ENCODE peak calls at places on chromosome 15, in ten cellular contexts. O is heart left ventricle; X is fibroblast of mammary gland; L is heart right ventricle; T is fibroblast of villous mesenchyme; N is colonic mucosa; U is AG09309; J is bronchial epithelial cell; Z is CD8-positive, alpha-beta T cell; C is foreskin fibroblast. V is an unnamed sample.

GRCh38 chr15:85479071-85479647 is 98.8 kb downstream of the AKAP13 start:
- DNase-seq in O (no peak), U (peak; percentile 46), T (peak; percentile 60), X (peak; percentile 52), J (no peak), L (no peak), C (peak; percentile 39), Z (no peak), N (no peak), V (no peak)

GRCh38 chr15:37137221-37137620 is 36.9 kb upstream of the MEIS2 start:
- DNase-seq in X (no peak), T (no peak), J (no peak), C (no peak), L (no peak), O (no peak), Z (no peak), U (no peak), N (no peak), V (no peak)

GRCh38 chr15:26391556-26392229 is 381.2 kb downstream of the GABRB3 start:
- DNase-seq in N (no peak), J (no peak), C (no peak), T (no peak), Z (no peak), U (no peak), L (no peak), O (no peak), X (no peak), V (no peak)

GRCh38 chr15:73650387-73651126 is 17.4 kb upstream of the NPTN start:
- DNase-seq in Z (no peak), O (no peak), J (peak; percentile 88), T (peak; percentile 84), N (no peak), X (peak; percentile 79), U (no peak), C (peak; percentile 54), L (no peak), V (no peak)

GRCh38 chr15:33701304-33701696 is 267.0 kb upstream of the CHRM5 start:
- DNase-seq in N (no peak), T (no peak), C (no peak), L (no peak), Z (no peak), U (no peak), J (no peak), X (no peak), O (no peak), V (peak; percentile 14)

GRCh38 chr15:78709263-78709882 is 68.4 kb upstream of the CHRNB4 start:
- DNase-seq in Z (peak; percentile 66), U (no peak), T (peak; percentile 36), O (peak; percentile 87), L (peak; percentile 58), N (peak; percentile 77), C (peak; percentile 21), X (peak; percentile 26), J (peak; percentile 33), V (peak; percentile 83)

GRCh38 chr15:89776274-89777072 is at the start of gene MESP2:
- DNase-seq in N (peak; percentile 85), T (peak; percentile 81), U (no peak), Z (peak; percentile 40), O (peak; percentile 93), L (peak; percentile 84), C (peak; percentile 63), J (peak; percentile 49), X (peak; percentile 74), V (no peak)

GRCh38 chr15:80567721-80568157 is 127.4 kb upstream of the ABHD17C start:
- DNase-seq in X (peak; percentile 86), Z (no peak), C (peak; percentile 75), O (no peak), L (peak; percentile 64), N (peak; percentile 71), T (peak; percentile 88), J (peak; percentile 82), U (peak; percentile 81), V (peak; percentile 66)

GRCh38 chr15:70633394-70633793 is 130.0 kb downstream of the UACA start:
- DNase-seq in L (no peak), U (no peak), J (no peak), X (no peak), Z (no peak), O (no peak), N (no peak), T (no peak), C (no peak), V (no peak)

GRCh38 chr15:49986326-49986725 is 132.7 kb downstream of the ATP8B4 start:
- DNase-seq in C (no peak), T (peak; percentile 44), N (no peak), J (no peak), L (no peak), X (no peak), U (no peak), O (no peak), Z (no peak), V (no peak)

GRCh38 chr15:77844798-77845446 is 212.2 kb upstream of the LINGO1 start:
- DNase-seq in O (no peak), N (no peak), C (no peak), Z (no peak), L (no peak), X (no peak), T (no peak), J (no peak), U (no peak), V (no peak)

GRCh38 chr15:73087121-73087520 is 34.9 kb downstream of the NEO1 start:
- DNase-seq in U (no peak), O (no peak), L (no peak), N (no peak), X (no peak), T (no peak), J (no peak), Z (no peak), C (no peak), V (no peak)

GRCh38 chr15:101651753-101652097 is 456 bp downstream of the TM2D3 start:
- DNase-seq in O (no peak), N (peak; percentile 67), U (no peak), L (no peak), Z (peak; percentile 14), X (peak; percentile 31), C (no peak), J (no peak), T (peak; percentile 39), V (peak; percentile 46)

GRCh38 chr15:78317145-78317836 is 17.9 kb upstream of the SKIC8 start:
- DNase-seq in Z (no peak), L (no peak), C (no peak), U (no peak), T (peak; percentile 11), N (peak; percentile 63), X (peak; percentile 17), J (peak; percentile 29), O (no peak), V (peak; percentile 51)

GRCh38 chr15:89101302-89102191 is 13.3 kb downstream of the ABHD2 start:
- DNase-seq in T (peak; percentile 93), J (peak; percentile 99), C (peak; percentile 94), O (peak; percentile 65), N (peak; percentile 50), L (peak; percentile 82), X (peak; percentile 98), U (peak; percentile 86), Z (no peak), V (no peak)

GRCh38 chr15:45181491-45182285 is 6.1 kb downstream of the SHF start:
- DNase-seq in U (no peak), O (no peak), T (no peak), J (no peak), N (peak; percentile 44), X (no peak), Z (no peak), L (no peak), C (no peak), V (peak; percentile 89)

GRCh38 chr15:82621970-82622369 is 25.2 kb downstream of the CPEB1 start:
- DNase-seq in N (no peak), T (no peak), Z (no peak), U (no peak), J (peak; percentile 8), O (no peak), L (no peak), X (no peak), C (no peak), V (peak; percentile 18)
- TF ChIP-seq CTCF in N (no peak), T (peak; percentile 20), Z (no peak), U (no peak), J (peak; percentile 39), O (no peak), L (no peak), X (peak; percentile 15), C (no peak), V (peak; percentile 62)

DNA sequence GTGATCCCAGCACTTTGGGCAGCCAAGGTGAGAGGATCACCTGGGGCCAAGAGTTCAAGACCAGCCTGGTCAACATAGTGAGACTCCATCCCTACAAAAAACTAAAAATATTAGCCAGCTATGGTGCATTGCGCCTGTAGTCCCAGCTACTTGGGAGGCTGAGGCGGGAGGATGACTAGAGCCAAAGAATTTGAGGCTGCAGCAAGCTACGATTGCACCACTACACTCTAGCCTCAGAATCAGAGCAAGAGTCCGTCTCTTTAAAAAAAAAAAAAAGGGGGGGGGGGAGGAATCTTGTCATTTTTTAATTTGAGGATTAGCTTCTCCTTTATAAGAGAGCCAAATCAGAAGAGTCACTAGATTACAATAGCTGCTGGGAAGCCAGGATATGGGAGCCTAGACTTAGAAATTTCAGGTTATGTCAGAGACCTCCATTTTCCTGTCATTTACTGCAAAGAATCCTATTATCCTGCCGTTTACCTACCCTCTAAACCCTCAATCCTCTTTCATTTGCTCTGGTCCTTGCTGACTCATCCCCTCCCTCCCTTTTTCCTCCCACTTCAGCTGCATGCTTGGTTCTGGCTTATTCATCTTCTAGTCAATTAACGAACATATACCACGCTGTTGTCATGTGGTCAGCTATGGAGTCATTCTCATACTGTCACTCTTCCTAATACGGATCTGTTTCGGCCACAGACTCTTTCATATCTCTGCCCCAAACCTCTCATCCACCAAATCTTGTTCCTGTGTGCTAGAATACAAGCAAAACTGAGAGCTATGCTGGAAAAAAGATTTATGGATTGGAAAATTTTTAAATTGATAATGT is 83.8 kb upstream of the PPIB start:
- DNase-seq in U (peak; percentile 41), O (no peak), L (no peak), T (peak; percentile 84), N (no peak), J (peak; percentile 96), X (peak; percentile 96), Z (no peak), C (peak; percentile 87), V (peak; percentile 50)
- H3K4me3 ChIP-seq in U (no peak overlapping the region), O (no peak overlapping the region), L (no peak overlapping the region), T (no peak overlapping the region), N (no peak overlapping the region), J (no peak overlapping the region), X (no peak overlapping the region), Z (no peak overlapping the region), C (no peak overlapping the region), V (no peak overlapping the region)

DNA sequence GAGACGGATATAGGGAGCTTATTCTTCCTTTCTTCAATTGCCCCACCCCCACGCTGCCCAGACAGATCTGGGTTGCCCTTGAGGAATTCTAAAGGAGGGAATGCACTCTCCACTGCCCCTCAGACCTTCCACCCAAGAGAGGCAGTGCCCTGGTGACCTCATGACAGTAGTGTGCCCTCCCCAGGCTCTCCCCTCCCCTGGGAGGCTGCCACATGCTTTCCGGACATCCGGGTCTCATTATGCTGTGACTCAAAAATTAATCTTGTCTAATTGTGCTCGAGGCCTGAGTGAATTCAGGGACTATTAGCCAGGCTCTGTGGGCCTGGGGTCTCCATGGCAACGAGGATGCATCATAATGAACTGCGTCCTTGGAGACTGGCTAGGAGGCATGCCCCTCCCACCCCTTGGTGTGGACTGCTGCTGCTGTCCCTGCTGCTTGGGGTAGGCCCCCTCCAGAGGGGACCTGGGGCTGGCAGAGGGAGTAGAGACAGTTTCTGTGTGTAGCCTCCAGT is 20.8 kb downstream of the CORO2B start:
- DNase-seq in Z (no peak), O (no peak), T (no peak), C (peak; percentile 84), U (no peak), L (no peak), N (no peak), X (peak; percentile 85), J (no peak), V (peak; percentile 78)
- TF ChIP-seq CTCF in Z (no peak), O (no peak), T (no peak), C (no peak), U (no peak), L (no peak), N (no peak), X (no peak), J (no peak), V (no peak)

GRCh38 chr15:29196306-29196705 is 73.3 kb downstream of the NSMCE3 start:
- DNase-seq in N (no peak), J (no peak), T (no peak), O (no peak), X (no peak), C (no peak), Z (no peak), U (no peak), L (no peak), V (no peak)
- H3K4me3 ChIP-seq in N (no peak overlapping the region), J (no peak overlapping the region), T (no peak overlapping the region), O (no peak overlapping the region), X (no peak overlapping the region), C (no peak overlapping the region), Z (no peak overlapping the region), U (no peak overlapping the region), L (no peak overlapping the region), V (no peak overlapping the region)